ENCODE peak calls at places on chromosomes 2 and 18, in nine cellular contexts. T, H, V, G, D, K, R, Z and E are unnamed samples.

GRCh38 chr2:130949954-130950353 is 113.2 kb downstream of the ARHGEF4 start:
- DNase-seq in G (no peak), Z (no peak), V (no peak), K (no peak), R (no peak), H (no peak), D (no peak), T (no peak), E (no peak)

GRCh38 chr2:65228249-65228750 is 669 bp downstream of the ACTR2 start:
- DNase-seq in Z (no peak), R (peak), H (no peak), G (no peak), T (peak), K (peak), V (peak), D (no peak), E (no peak)

GRCh38 chr18:14979875-14980274 is 231.9 kb downstream of the ANKRD30B start:
- DNase-seq in R (no peak), H (no peak), D (no peak), G (no peak), K (no peak), T (no peak), Z (no peak), V (no peak), E (no peak)

GRCh38 chr2:120470041-120470716 is 124.2 kb downstream of the INHBB start:
- DNase-seq in K (peak), H (peak), R (no peak), G (peak), V (peak), D (no peak), T (no peak), Z (peak), E (peak)

GRCh38 chr2:43412121-43412753 is 183.6 kb downstream of the THADA start:
- DNase-seq in D (no peak), H (no peak), G (no peak), R (no peak), V (no peak), K (peak), T (no peak), Z (no peak), E (no peak)

GRCh38 chr18:69636529-69637301 is 236.0 kb downstream of the DOK6 start:
- DNase-seq in Z (no peak), K (no peak), H (no peak), D (peak), G (no peak), R (no peak), V (no peak), T (peak), E (peak)

GRCh38 chr2:70111752-70112591 is 24.7 kb downstream of the PCBP1 start:
- DNase-seq in R (no peak), V (no peak), H (no peak), T (no peak), D (no peak), Z (no peak), G (no peak), K (no peak), E (no peak)

GRCh38 chr18:37355772-37356171 is 209.8 kb downstream of the CELF4 start:
- DNase-seq in K (no peak), R (no peak), T (no peak), V (no peak), H (no peak), Z (no peak), G (no peak), D (no peak), E (no peak)

GRCh38 chr2:3886036-3886435 is 182.7 kb downstream of the DCDC2C start:
- DNase-seq in Z (no peak), T (no peak), V (no peak), K (no peak), D (no peak), R (no peak), H (no peak), G (no peak), E (no peak)

GRCh38 chr2:227871375-227871788 is at the start of gene DAW1:
- DNase-seq in R (peak), Z (no peak), D (no peak), T (no peak), H (peak), G (peak), V (no peak), K (peak), E (peak)

GRCh38 chr2:194896871-194897270 is 760.2 kb upstream of the SLC39A10 start:
- DNase-seq in R (no peak), T (no peak), D (no peak), H (no peak), K (no peak), G (no peak), Z (no peak), V (no peak), E (no peak)

GRCh38 chr2:138829326-138829725 is 49.1 kb upstream of the NXPH2 start:
- DNase-seq in T (no peak), D (peak), Z (peak), H (peak), G (peak), R (peak), K (peak), V (peak), E (peak)

GRCh38 chr2:234823877-234824376 is 127.9 kb upstream of the SH3BP4 start:
- DNase-seq in T (no peak), K (peak), D (no peak), G (peak), H (no peak), Z (no peak), R (no peak), V (no peak), E (no peak)

GRCh38 chr2:209076151-209076550 is 347.7 kb upstream of the MAP2 start:
- DNase-seq in G (no peak), D (no peak), R (no peak), K (no peak), V (no peak), Z (no peak), T (no peak), H (no peak), E (no peak)

GRCh38 chr18:48308755-48309154 is 100.4 kb downstream of the ZBTB7C start:
- DNase-seq in R (no peak), D (no peak), Z (no peak), K (no peak), G (no peak), V (no peak), H (no peak), T (no peak), E (no peak)

GRCh38 chr18:811192-812122 is 585 bp downstream of the YES1 start:
- DNase-seq in G (peak), R (peak), H (peak), V (no peak), D (no peak), Z (no peak), K (peak), T (peak), E (peak)